ENCODE peak calls at places on chromosomes 16 and 17, in five cellular contexts. A, K, W, Y and H are unnamed samples.

GRCh38 chr17:7323731-7324437 is 5.3 kb downstream of the NEURL4 start:
- DNase-seq in A (no peak), K (peak), W (no peak), Y (no peak), H (no peak)

GRCh38 chr17:39662551-39663339 is 2.4 kb upstream of the TCAP start:
- DNase-seq in A (no peak), K (no peak), W (peak), Y (no peak), H (no peak)

GRCh38 chr16:81565633-81566032 is 121.0 kb downstream of the CMIP start:
- DNase-seq in A (no peak), K (no peak), W (no peak), Y (no peak), H (no peak)

GRCh38 chr17:57260325-57261083 is 4.2 kb downstream of the MSI2 start:
- DNase-seq in A (no peak), K (no peak), W (no peak), Y (no peak), H (no peak)

GRCh38 chr16:77190190-77190477 is 856 bp upstream of the MON1B start:
- DNase-seq in A (no peak), K (no peak), W (no peak), Y (no peak), H (no peak)

GRCh38 chr17:33940769-33941168 is 314.3 kb upstream of the CCL2 start:
- DNase-seq in A (no peak), K (no peak), W (no peak), Y (no peak), H (no peak)

GRCh38 chr17:73103661-73104335 is 11.3 kb upstream of the SLC39A11 start:
- DNase-seq in A (no peak), K (no peak), W (no peak), Y (no peak), H (no peak)

GRCh38 chr16:66750279-66751134 is 902 bp downstream of the DYNC1LI2 start:
- DNase-seq in A (no peak), K (no peak), W (no peak), Y (no peak), H (no peak)

GRCh38 chr17:30263552-30264333 is 28.0 kb downstream of the BLMH start:
- DNase-seq in A (peak), K (no peak), W (peak), Y (no peak), H (no peak)

GRCh38 chr16:75192606-75193264 is 14.2 kb downstream of the CTRB2 start:
- DNase-seq in A (no peak), K (no peak), W (no peak), Y (no peak), H (peak)

GRCh38 chr17:1060991-1061390 is 64.1 kb downstream of the TIMM22 start:
- DNase-seq in A (peak), K (peak), W (peak), Y (peak), H (peak)

GRCh38 chr16:24745791-24746190 is 16.3 kb downstream of the TNRC6A start:
- DNase-seq in A (no peak), K (no peak), W (no peak), Y (no peak), H (no peak)

GRCh38 chr16:57608462-57609113 is 19.8 kb upstream of the ADGRG1 start:
- DNase-seq in A (no peak), K (peak), W (no peak), Y (no peak), H (no peak)

GRCh38 chr16:15976929-15977637 is 27.7 kb downstream of the ABCC1 start:
- DNase-seq in A (no peak), K (no peak), W (no peak), Y (no peak), H (no peak)

GRCh38 chr16:57185446-57185944 is 344 bp downstream of the PSME3IP1 start:
- DNase-seq in A (no peak), K (no peak), W (peak), Y (peak), H (peak)

GRCh38 chr16:48788475-48788874 is 178.5 kb upstream of the N4BP1 start:
- DNase-seq in A (no peak), K (no peak), W (no peak), Y (no peak), H (no peak)

GRCh38 chr17:60947100-60947499 is 269.4 kb downstream of the BCAS3 start:
- DNase-seq in A (no peak), K (no peak), W (no peak), Y (no peak), H (no peak)

GRCh38 chr17:54744750-54745149 is 155.9 kb upstream of the TOM1L1 start:
- DNase-seq in A (no peak), K (no peak), W (no peak), Y (no peak), H (no peak)

GRCh38 chr17:75985986-75986385 is 6.9 kb downstream of the TEN1 start:
- DNase-seq in A (no peak), K (no peak), W (no peak), Y (no peak), H (no peak)

GRCh38 chr17:8846768-8847211 is 20.7 kb downstream of the PIK3R6 start:
- DNase-seq in A (no peak), K (no peak), W (peak), Y (no peak), H (peak)

GRCh38 chr16:71426069-71426879 is 15.6 kb downstream of the TLE7 start:
- DNase-seq in A (peak), K (no peak), W (no peak), Y (peak), H (no peak)